ENCODE peak calls at places on chromosomes 7 and 10, in eight cellular contexts. Q is IMR-90; I is heart right ventricle; W is prostate gland; M is CD8-positive, alpha-beta memory T cell; L is neuronal stem cell; U is ovary; H is colonic mucosa. Y is an unnamed sample. For H3K27me3 and H3K9me3, the result is how much of the 10 kb centered on the place peaks cover.

GRCh38 chr10:43000021-43000411 is 76.9 kb upstream of the RET start:
- DNase-seq in Q (no peak), I (no peak), W (no peak), M (no peak), L (no peak), U (no peak), H (no peak), Y (no peak)

GRCh38 chr7:146960747-146961416 is 844.3 kb downstream of the CNTNAP2 start:
- DNase-seq in Q (no peak), I (no peak), W (no peak), M (no peak), L (no peak), U (no peak), H (no peak), Y (no peak)

GRCh38 chr7:104878577-104878976 is 135.4 kb upstream of the KMT2E start:
- DNase-seq in Q (no peak), I (no peak), W (no peak), M (no peak), L (no peak), U (no peak), H (no peak), Y (no peak)

GRCh38 chr7:101363734-101364374 is 1.2 kb downstream of the COL26A1 start:
- DNase-seq in Q (peak), I (peak), W (peak), M (peak), L (peak), U (peak), H (peak), Y (peak)

GRCh38 chr10:773562-774161 is 84.2 kb upstream of the DIP2C start:
- DNase-seq in Q (no peak), I (no peak), W (no peak), M (no peak), L (no peak), U (no peak), H (no peak), Y (no peak)

GRCh38 chr10:50604823-50605222 is 18.9 kb downstream of the SGMS1 start:
- DNase-seq in Q (no peak), I (no peak), W (no peak), M (no peak), L (no peak), U (no peak), H (no peak), Y (no peak)

GRCh38 chr10:33134011-33134751 is 176.2 kb upstream of the ITGB1 start:
- DNase-seq in Q (peak), I (no peak), W (peak), M (peak), L (no peak), U (no peak), H (peak), Y (peak)

GRCh38 chr10:47295411-47295810 is 4.6 kb upstream of the GDF10 start:
- DNase-seq in Q (no peak), I (no peak), W (no peak), M (no peak), L (no peak), U (no peak), H (no peak), Y (no peak)

GRCh38 chr7:74092321-74092963 is 8.8 kb downstream of the LIMK1 start:
- DNase-seq in Q (no peak), I (peak), W (no peak), M (no peak), L (no peak), U (no peak), H (no peak), Y (no peak)

GRCh38 chr10:125779403-125780327 is 4.0 kb upstream of the MMP21 start:
- DNase-seq in Q (no peak), I (no peak), W (no peak), M (no peak), L (no peak), U (no peak), H (no peak), Y (no peak)

GRCh38 chr7:15313361-15313760 is 248.5 kb downstream of the AGMO start:
- DNase-seq in Q (peak), I (no peak), W (no peak), M (no peak), L (no peak), U (no peak), H (no peak), Y (no peak)

GRCh38 chr7:156656598-156656997 is 16.0 kb downstream of the RNF32 start:
- DNase-seq in Q (no peak), I (no peak), W (no peak), M (no peak), L (no peak), U (no peak), H (no peak), Y (no peak)

GRCh38 chr7:107874605-107875446 is 16.2 kb upstream of the DLD start:
- DNase-seq in Q (peak), I (no peak), W (peak), M (peak), L (peak), U (no peak), H (peak), Y (no peak)

GRCh38 chr10:80202934-80203834 is 2.2 kb downstream of the ANXA11 start:
- DNase-seq in Q (peak), I (peak), W (peak), M (peak), L (no peak), U (peak), H (peak), Y (peak)

GRCh38 chr7:27972272-27972671 is 208.3 kb downstream of the JAZF1 start:
- DNase-seq in Q (no peak), I (no peak), W (no peak), M (no peak), L (no peak), U (no peak), H (no peak), Y (no peak)

GRCh38 chr10:103452714-103453230 is 602 bp upstream of the CALHM2 start:
- DNase-seq in Q (no peak), I (no peak), W (no peak), M (no peak), L (no peak), U (no peak), H (no peak), Y (no peak)

GRCh38 chr10:103449208-103450144 is 2.7 kb downstream of the CALHM2 start:
- DNase-seq in Q (no peak), I (no peak), W (no peak), M (no peak), L (no peak), U (no peak), H (no peak), Y (no peak)

GRCh38 chr10:103451871-103452713 is at the start of gene CALHM2:
- DNase-seq in Q (peak), I (peak), W (peak), M (peak), L (peak), U (peak), H (peak), Y (no peak)

GRCh38 chr10:103450201-103450695 is 1.9 kb downstream of the CALHM2 start:
- DNase-seq in Q (no peak), I (no peak), W (no peak), M (no peak), L (no peak), U (no peak), H (no peak), Y (no peak)

GRCh38 chr10:103451091-103451801 is 924 bp downstream of the CALHM2 start:
- DNase-seq in Q (no peak), I (peak), W (no peak), M (peak), L (no peak), U (peak), H (peak), Y (peak)
- H3K4me3 ChIP-seq in Q (peak), I (peak), W (peak), M (peak), L (no peak), U (peak), H (peak), Y (no peak)

DNA sequence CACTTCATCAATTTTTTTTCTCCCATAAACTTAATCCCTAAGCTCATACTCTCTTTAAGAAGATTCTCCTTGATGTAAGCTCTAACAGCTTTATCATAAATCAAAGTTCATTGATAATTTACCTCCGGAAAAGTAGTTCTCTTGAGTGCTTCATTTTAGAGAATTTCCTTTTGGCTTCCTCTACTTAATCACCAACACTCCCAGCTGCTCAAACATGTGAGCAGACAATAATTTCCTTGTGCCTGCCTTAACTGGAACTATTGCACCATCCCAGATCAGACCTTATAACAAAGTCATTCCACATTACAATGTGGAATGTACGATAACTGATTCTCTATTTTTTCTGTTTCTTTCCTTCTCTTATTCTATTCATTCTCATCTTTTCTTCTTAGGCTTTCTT is 5.9 kb downstream of the FEZF1 start:
- DNase-seq in Q (no peak), I (no peak), W (no peak), M (no peak), L (no peak), U (no peak), H (no peak), Y (no peak)
- H3K27me3 ChIP-seq in Q (under half), I (half or more), W (under half), M (under half), L (under half), U (under half), H (half or more), Y (under half)

GRCh38 chr7:106451171-106451570 is 166.4 kb upstream of the NAMPT start:
- DNase-seq in Q (no peak), I (no peak), W (no peak), M (no peak), L (no peak), U (no peak), H (no peak), Y (no peak)

GRCh38 chr7:106448992-106449859 is 164.4 kb upstream of the NAMPT start:
- DNase-seq in Q (no peak), I (no peak), W (no peak), M (no peak), L (no peak), U (no peak), H (no peak), Y (no peak)

GRCh38 chr7:106448346-106448991 is 163.7 kb upstream of the NAMPT start:
- DNase-seq in Q (no peak), I (no peak), W (no peak), M (no peak), L (no peak), U (no peak), H (no peak), Y (no peak)

GRCh38 chr7:106452031-106452851 is 167.5 kb upstream of the NAMPT start:
- DNase-seq in Q (no peak), I (no peak), W (no peak), M (no peak), L (no peak), U (no peak), H (no peak), Y (no peak)

GRCh38 chr7:106450716-106451115 is 165.9 kb upstream of the NAMPT start:
- DNase-seq in Q (no peak), I (no peak), W (no peak), M (no peak), L (no peak), U (no peak), H (no peak), Y (no peak)
- H3K9me3 ChIP-seq in Q (under half), I (under half), W (under half), M (under half), L (under half), U (under half), H (under half), Y (under half)

DNA sequence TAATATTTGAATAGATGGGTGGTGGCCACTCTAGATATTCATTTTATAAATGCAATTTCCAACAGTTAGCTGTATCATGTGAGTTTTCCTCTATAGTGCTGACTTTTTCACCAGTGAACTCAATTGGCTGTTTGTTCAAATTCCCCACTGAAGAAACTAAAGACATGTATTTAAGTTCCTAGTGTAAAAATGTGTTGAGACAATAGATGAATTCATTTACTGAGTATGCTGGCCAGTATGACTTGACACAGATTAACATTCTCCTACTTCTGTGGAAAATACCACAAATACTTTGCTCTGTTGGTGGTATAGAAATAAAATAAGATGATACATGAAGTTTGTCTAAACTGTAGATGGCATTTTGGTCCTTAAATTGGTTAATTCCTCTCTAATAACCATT is 227.6 kb upstream of the TEX47 start:
- DNase-seq in Q (no peak), I (no peak), W (no peak), M (no peak), L (no peak), U (no peak), H (no peak), Y (no peak)
- H3K4me3 ChIP-seq in Q (no peak), I (no peak), W (no peak), M (no peak), L (no peak), U (no peak), H (no peak), Y (no peak)